ENCODE peak calls at places on chromosomes 11 and 22, in four cellular contexts. One of them, this sample, is unnamed.
A peak's percentile ranks its signal among the peaks of the same experiment; 100 is the strongest.

GRCh38 chr11:2792376-2793250 is 92.8 kb upstream of the KCNQ1OT1 start:
- DNase-seq in GM23338: peak; percentile 47
- DNase-seq in endothelial cell of umbilical vein: no peak
- DNase-seq in suprapubic skin: peak; percentile 56
- DNase-seq in this sample: peak; percentile 64

GRCh38 chr11:35433588-35433987 is 14.2 kb upstream of the SLC1A2 start:
- DNase-seq in GM23338: no peak
- DNase-seq in endothelial cell of umbilical vein: no peak
- DNase-seq in suprapubic skin: no peak
- DNase-seq in this sample: no peak

GRCh38 chr22:36334838-36335603 is 52.7 kb downstream of the MYH9 start:
- DNase-seq in GM23338: no peak
- DNase-seq in endothelial cell of umbilical vein: no peak
- DNase-seq in suprapubic skin: no peak
- DNase-seq in this sample: peak; percentile 81

GRCh38 chr11:63445720-63446119 is 45.2 kb downstream of the PLAAT5 start:
- DNase-seq in GM23338: no peak
- DNase-seq in endothelial cell of umbilical vein: no peak
- DNase-seq in suprapubic skin: no peak
- DNase-seq in this sample: no peak

GRCh38 chr22:21984793-21985192 is 2.2 kb upstream of the TOP3B start:
- DNase-seq in GM23338: peak; percentile 86
- DNase-seq in endothelial cell of umbilical vein: peak; percentile 37
- DNase-seq in suprapubic skin: no peak
- DNase-seq in this sample: peak; percentile 68

GRCh38 chr11:76293189-76293631 is 86.9 kb upstream of the WNT11 start:
- DNase-seq in GM23338: no peak
- DNase-seq in endothelial cell of umbilical vein: no peak
- DNase-seq in suprapubic skin: no peak
- DNase-seq in this sample: no peak

GRCh38 chr11:93131709-93132108 is 66.1 kb downstream of the SLC36A4 start:
- DNase-seq in GM23338: peak; percentile 62
- DNase-seq in endothelial cell of umbilical vein: peak; percentile 44
- DNase-seq in suprapubic skin: no peak
- DNase-seq in this sample: no peak

GRCh38 chr11:88102595-88102929 is 72.7 kb downstream of the RAB38 start:
- DNase-seq in GM23338: no peak
- DNase-seq in endothelial cell of umbilical vein: no peak
- DNase-seq in suprapubic skin: no peak
- DNase-seq in this sample: no peak

GRCh38 chr11:1942541-1943260 is 4.4 kb upstream of the MRPL23 start:
- DNase-seq in GM23338: no peak
- DNase-seq in endothelial cell of umbilical vein: no peak
- DNase-seq in suprapubic skin: peak; percentile 52
- DNase-seq in this sample: peak; percentile 50

GRCh38 chr22:19884954-19885751 is 30.5 kb upstream of the GNB1L start:
- DNase-seq in GM23338: no peak
- DNase-seq in endothelial cell of umbilical vein: no peak
- DNase-seq in suprapubic skin: peak; percentile 57
- DNase-seq in this sample: peak; percentile 78

GRCh38 chr22:33380789-33381530 is 322.8 kb upstream of the SYN3 start:
- DNase-seq in GM23338: no peak
- DNase-seq in endothelial cell of umbilical vein: no peak
- DNase-seq in suprapubic skin: no peak
- DNase-seq in this sample: no peak

GRCh38 chr11:120121336-120121735 is 16.6 kb downstream of the TRIM29 start:
- DNase-seq in GM23338: no peak
- DNase-seq in endothelial cell of umbilical vein: no peak
- DNase-seq in suprapubic skin: no peak
- DNase-seq in this sample: no peak

GRCh38 chr11:59025097-59025496 is 61.0 kb upstream of the GLYATL1B start:
- DNase-seq in GM23338: no peak
- DNase-seq in endothelial cell of umbilical vein: no peak
- DNase-seq in suprapubic skin: no peak
- DNase-seq in this sample: no peak

GRCh38 chr11:12862761-12863469 is 146.2 kb upstream of the RASSF10 start:
- DNase-seq in GM23338: peak; percentile 92
- DNase-seq in endothelial cell of umbilical vein: peak; percentile 64
- DNase-seq in suprapubic skin: no peak
- DNase-seq in this sample: no peak

GRCh38 chr22:19495562-19496323 is 16.0 kb downstream of the CDC45 start:
- DNase-seq in GM23338: peak; percentile 48
- DNase-seq in endothelial cell of umbilical vein: peak; percentile 69
- DNase-seq in suprapubic skin: no peak
- DNase-seq in this sample: no peak

GRCh38 chr11:76206327-76207081 is at the start of gene WNT11:
- DNase-seq in GM23338: peak; percentile 78
- DNase-seq in endothelial cell of umbilical vein: no peak
- DNase-seq in suprapubic skin: no peak
- DNase-seq in this sample: peak; percentile 81

GRCh38 chr11:112163875-112164521 is at the start of gene IL18:
- DNase-seq in GM23338: peak; percentile 69
- DNase-seq in endothelial cell of umbilical vein: no peak
- DNase-seq in suprapubic skin: peak; percentile 72
- DNase-seq in this sample: peak; percentile 84
- H3K4me3 ChIP-seq in GM23338: no peak within 1 kb of the TSS
- H3K4me3 ChIP-seq in endothelial cell of umbilical vein: peak within 1 kb of the TSS; percentile 20
- H3K4me3 ChIP-seq in suprapubic skin: peak within 1 kb of the TSS; percentile 42
- H3K4me3 ChIP-seq in this sample: peak within 1 kb of the TSS; percentile 63

GRCh38 chr22:30424471-30425326 is 869 bp upstream of the MTFP1 start:
- DNase-seq in GM23338: peak; percentile 48
- DNase-seq in endothelial cell of umbilical vein: no peak
- DNase-seq in suprapubic skin: no peak
- DNase-seq in this sample: no peak

GRCh38 chr22:30426395-30427353 is 1.1 kb downstream of the MTFP1 start:
- DNase-seq in GM23338: peak; percentile 95
- DNase-seq in endothelial cell of umbilical vein: peak; percentile 90
- DNase-seq in suprapubic skin: peak; percentile 93
- DNase-seq in this sample: peak; percentile 93

GRCh38 chr22:30425327-30425615 is 297 bp upstream of the MTFP1 start:
- DNase-seq in GM23338: no peak
- DNase-seq in endothelial cell of umbilical vein: no peak
- DNase-seq in suprapubic skin: no peak
- DNase-seq in this sample: no peak

GRCh38 chr22:30423959-30424380 is 1.6 kb upstream of the MTFP1 start:
- DNase-seq in GM23338: peak; percentile 100
- DNase-seq in endothelial cell of umbilical vein: peak; percentile 100
- DNase-seq in suprapubic skin: peak; percentile 100
- DNase-seq in this sample: peak; percentile 99

DNA sequence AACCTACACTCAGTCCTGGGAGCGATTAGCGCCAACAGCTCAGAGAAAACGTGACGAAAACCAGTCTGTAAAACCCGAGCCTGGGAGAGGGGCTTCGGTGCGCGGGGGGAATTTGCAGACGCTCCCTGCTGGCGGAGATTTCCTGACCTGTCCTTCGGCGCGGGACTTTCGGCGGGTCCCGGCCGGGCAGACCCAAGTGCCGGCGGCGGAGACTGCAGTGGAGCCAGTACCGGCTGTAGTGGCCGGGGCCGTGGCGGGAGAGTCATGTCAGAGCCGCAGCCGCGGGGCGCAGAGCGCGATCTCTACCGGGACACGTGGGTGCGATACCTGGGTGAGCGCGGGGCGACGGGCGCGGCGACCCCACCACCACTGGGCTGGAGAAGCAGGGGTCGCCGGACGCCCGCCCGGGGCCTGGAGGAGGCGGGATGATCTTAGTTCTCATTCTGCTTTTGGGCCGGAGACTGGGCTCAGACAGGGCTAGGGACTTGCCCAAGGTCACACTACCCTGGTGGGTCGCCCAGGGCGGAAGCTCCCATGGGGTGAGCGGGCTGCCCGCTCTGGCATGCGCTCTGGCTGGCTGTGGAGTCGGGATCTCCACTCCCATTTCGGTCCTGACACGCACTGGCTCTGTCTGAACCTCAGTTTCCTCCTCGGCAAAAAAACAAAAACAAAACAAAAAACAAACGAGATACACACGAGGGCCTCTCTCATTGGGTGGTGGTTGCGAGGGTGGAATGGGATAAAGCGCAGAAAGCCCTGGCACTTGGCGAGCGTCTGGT is at the start of gene MTFP1:
- DNase-seq in GM23338: peak; percentile 95
- DNase-seq in endothelial cell of umbilical vein: peak; percentile 72
- DNase-seq in suprapubic skin: peak; percentile 76
- DNase-seq in this sample: peak; percentile 89
- TF ChIP-seq POLR2AphosphoS5 in GM23338: peak; percentile 59
- TF ChIP-seq POLR2AphosphoS5 in endothelial cell of umbilical vein: peak; percentile 56
- TF ChIP-seq POLR2AphosphoS5 in suprapubic skin: no peak
- TF ChIP-seq POLR2AphosphoS5 in this sample: peak; percentile 73

DNA sequence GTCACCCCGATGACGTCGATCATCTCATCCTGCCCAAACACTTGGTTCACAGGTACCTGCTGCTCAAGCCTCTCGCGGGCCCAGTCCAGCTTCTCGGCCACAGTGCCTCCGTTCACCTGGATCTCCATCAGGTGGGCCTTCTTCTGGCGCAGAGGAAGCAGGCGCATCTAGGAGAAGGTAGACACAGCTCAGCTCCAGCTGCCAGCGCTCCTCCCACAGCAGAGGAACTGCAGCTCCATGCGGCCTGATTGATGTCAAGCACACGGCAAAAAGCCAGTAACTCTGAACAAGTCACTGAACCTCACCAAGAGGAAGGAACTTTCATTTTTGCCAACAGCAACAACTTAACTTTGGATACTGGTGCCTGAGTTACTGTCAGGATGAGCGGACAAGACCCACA is 4.0 kb downstream of the RPL3 start:
- DNase-seq in GM23338: no peak
- DNase-seq in endothelial cell of umbilical vein: peak; percentile 30
- DNase-seq in suprapubic skin: no peak
- DNase-seq in this sample: no peak
- H3K4me3 ChIP-seq in GM23338: peak overlapping the region; percentile 98
- H3K4me3 ChIP-seq in endothelial cell of umbilical vein: peak overlapping the region; percentile 39
- H3K4me3 ChIP-seq in suprapubic skin: no peak overlapping the region
- H3K4me3 ChIP-seq in this sample: no peak overlapping the region

DNA sequence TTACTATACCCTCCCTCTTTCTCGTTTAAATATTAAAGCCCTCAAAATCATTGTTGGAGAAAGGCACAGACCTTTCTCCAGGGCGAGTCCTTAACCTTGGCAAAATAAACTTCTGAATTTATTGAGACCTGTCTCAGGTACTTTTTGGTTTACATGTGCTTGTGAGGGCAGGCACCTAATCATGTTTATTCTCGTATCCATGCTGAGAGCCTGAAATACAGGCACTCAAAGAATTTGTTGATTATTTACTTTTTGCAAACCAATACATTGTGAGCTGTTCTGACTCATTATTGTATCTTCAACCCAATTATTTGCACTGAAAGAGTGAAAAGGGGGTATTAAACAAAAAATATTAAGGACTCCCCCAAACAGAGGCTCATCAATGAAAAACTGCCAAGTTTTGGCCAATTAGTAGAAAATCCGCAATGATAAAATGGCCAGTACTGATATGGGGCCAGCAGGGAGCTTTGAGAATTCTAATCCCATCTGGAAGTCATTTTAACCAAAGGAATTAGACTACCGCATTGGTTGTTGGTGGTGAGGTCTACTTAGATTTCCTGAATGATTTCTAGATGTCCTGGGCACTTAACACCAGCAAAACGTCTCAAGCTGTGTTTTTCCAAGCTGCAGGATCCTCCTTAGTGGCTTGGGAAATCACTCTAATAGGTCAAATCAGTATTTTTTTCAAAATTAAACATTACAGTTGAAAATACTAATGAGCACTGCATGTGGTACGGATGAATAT is 157.3 kb downstream of the SWAP70 start:
- DNase-seq in GM23338: no peak
- DNase-seq in endothelial cell of umbilical vein: no peak
- DNase-seq in suprapubic skin: no peak
- DNase-seq in this sample: no peak
- TF ChIP-seq POLR2AphosphoS5 in GM23338: no peak
- TF ChIP-seq POLR2AphosphoS5 in endothelial cell of umbilical vein: no peak
- TF ChIP-seq POLR2AphosphoS5 in suprapubic skin: no peak
- TF ChIP-seq POLR2AphosphoS5 in this sample: no peak

DNA sequence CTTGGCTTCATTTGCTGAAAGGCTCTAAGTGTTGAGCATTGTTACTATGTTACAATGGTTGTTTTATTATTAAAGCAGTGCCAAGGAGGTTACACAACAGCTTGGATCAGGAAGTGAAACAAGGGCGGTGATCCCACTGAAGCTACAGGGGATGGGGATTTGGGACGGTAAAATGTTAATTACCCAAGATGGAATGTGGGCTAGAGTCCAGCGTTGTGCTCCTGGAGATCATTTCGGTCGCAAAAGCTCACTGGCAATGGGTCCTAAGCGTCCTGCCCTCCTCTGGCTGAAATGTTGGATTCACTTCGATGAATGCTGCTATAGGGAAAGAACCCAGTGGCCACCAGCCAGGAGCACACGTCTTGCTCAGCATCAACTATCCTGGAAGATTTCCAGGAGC is 48.3 kb downstream of the FAM83F start:
- DNase-seq in GM23338: no peak
- DNase-seq in endothelial cell of umbilical vein: no peak
- DNase-seq in suprapubic skin: peak; percentile 84
- DNase-seq in this sample: no peak
- H3K4me3 ChIP-seq in GM23338: no peak overlapping the region
- H3K4me3 ChIP-seq in endothelial cell of umbilical vein: no peak overlapping the region
- H3K4me3 ChIP-seq in suprapubic skin: peak overlapping the region; percentile 84
- H3K4me3 ChIP-seq in this sample: peak overlapping the region; percentile 85

GRCh38 chr11:110715541-110715940 is 3.3 kb upstream of the ARHGAP20 start:
- DNase-seq in GM23338: no peak
- DNase-seq in endothelial cell of umbilical vein: no peak
- DNase-seq in suprapubic skin: no peak
- DNase-seq in this sample: no peak
- TF ChIP-seq POLR2AphosphoS5 in GM23338: no peak
- TF ChIP-seq POLR2AphosphoS5 in endothelial cell of umbilical vein: no peak
- TF ChIP-seq POLR2AphosphoS5 in suprapubic skin: no peak
- TF ChIP-seq POLR2AphosphoS5 in this sample: no peak

GRCh38 chr22:46518038-46518437 is 19.4 kb downstream of the CELSR1 start:
- DNase-seq in GM23338: no peak
- DNase-seq in endothelial cell of umbilical vein: no peak
- DNase-seq in suprapubic skin: peak; percentile 45
- DNase-seq in this sample: no peak
- H3K4me3 ChIP-seq in GM23338: no peak overlapping the region
- H3K4me3 ChIP-seq in endothelial cell of umbilical vein: no peak overlapping the region
- H3K4me3 ChIP-seq in suprapubic skin: no peak overlapping the region
- H3K4me3 ChIP-seq in this sample: no peak overlapping the region

DNA sequence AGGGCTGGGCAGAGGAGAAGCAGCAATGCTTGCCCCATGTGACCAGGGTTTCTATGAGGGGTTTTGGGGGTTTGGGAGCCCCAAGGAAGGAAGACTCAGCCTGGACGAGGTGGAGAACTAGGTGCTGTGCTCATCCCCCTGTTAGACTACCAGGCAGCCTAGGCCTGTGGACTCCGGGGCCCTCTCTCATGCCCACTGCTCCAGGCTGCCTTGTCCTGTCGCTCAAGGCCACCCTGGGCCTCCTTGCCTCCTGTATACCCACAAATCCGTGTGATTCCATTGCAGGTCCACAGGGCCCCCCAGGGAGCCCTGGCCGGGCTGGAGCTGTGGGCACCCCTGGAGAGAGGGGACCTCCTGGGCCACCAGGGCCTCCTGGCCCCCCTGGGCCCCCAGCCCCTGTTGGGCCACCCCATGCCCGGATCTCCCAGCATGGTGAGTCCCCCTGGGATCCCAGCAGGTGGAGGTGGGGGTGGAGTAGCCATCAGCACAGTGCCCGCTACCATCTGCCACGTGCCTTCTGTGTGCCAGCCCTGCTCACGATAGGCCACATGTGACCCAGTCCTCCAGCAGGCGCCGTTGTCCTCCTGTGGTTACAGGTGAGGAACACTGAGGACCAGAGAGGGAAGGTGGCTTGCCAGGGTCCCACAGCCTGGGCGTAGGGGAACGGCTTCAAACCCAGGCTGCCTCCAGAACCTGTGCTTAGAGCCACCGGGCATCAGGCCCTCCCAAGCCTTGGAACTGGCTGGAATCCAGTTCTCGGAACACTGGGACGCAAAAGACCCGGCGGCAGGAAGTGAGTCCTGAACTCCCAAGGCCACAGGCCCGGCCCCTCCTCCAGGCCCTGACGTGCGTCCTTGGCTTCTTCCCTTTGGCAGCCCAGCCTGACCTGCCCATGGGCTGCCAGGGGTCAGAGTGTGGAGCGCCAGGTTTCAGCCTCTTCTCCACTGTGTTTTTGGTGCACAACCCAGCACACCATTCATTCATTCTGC is 26.6 kb downstream of the EMID1 start:
- DNase-seq in GM23338: no peak
- DNase-seq in endothelial cell of umbilical vein: peak; percentile 36
- DNase-seq in suprapubic skin: peak; percentile 66
- DNase-seq in this sample: peak; percentile 88
- TF ChIP-seq POLR2AphosphoS5 in GM23338: no peak
- TF ChIP-seq POLR2AphosphoS5 in endothelial cell of umbilical vein: no peak
- TF ChIP-seq POLR2AphosphoS5 in suprapubic skin: no peak
- TF ChIP-seq POLR2AphosphoS5 in this sample: peak; percentile 90

This sample was measured in spleen.